ENCODE peak calls at places on chromosomes 3 and 15, in ten cellular contexts. B is cardiac muscle cell, C is heart right ventricle, G is progenitor cell of endocrine pancreas, A is colonic mucosa, P is NB4, D is cardiac fibroblast, S is glutamatergic neuron, W is endodermal cell, K is fibroblast of pulmonary artery. X is an unnamed sample.
A peak's percentile ranks its signal among the peaks of the same experiment; 100 is the strongest.

GRCh38 chr3:126472277-126473006 is 3.2 kb downstream of the ZXDC start:
- DNase-seq in K (peak; percentile 79), P (peak; percentile 98), W (no peak), B (no peak), C (peak; percentile 40), G (no peak), A (no peak), D (peak; percentile 87), S (no peak), X (no peak)

GRCh38 chr3:77319711-77320110 is 279.8 kb downstream of the ROBO2 start:
- DNase-seq in S (no peak), K (no peak), A (no peak), P (peak; percentile 29), B (no peak), C (no peak), W (peak; percentile 53), G (no peak), D (peak; percentile 9), X (no peak)

GRCh38 chr3:52109556-52110380 is 44.5 kb downstream of the POC1A start:
- DNase-seq in G (no peak), D (no peak), K (peak; percentile 68), P (no peak), B (no peak), S (no peak), C (no peak), W (no peak), A (no peak), X (no peak)

GRCh38 chr15:90192961-90193786 is 8.0 kb upstream of the SEMA4B start:
- DNase-seq in A (no peak), G (no peak), K (no peak), C (no peak), B (no peak), S (no peak), W (no peak), D (no peak), P (peak; percentile 31), X (no peak)

GRCh38 chr3:53754325-53754724 is 91.9 kb downstream of the CHDH start:
- DNase-seq in B (no peak), W (no peak), S (no peak), C (no peak), A (no peak), K (no peak), G (no peak), P (no peak), D (no peak), X (no peak)

GRCh38 chr3:188707396-188708288 is 464.1 kb upstream of the TPRG1 start:
- DNase-seq in C (no peak), W (no peak), S (no peak), P (no peak), G (no peak), A (no peak), B (no peak), K (peak; percentile 64), D (no peak), X (no peak)

GRCh38 chr3:71072288-71072687 is 511.2 kb downstream of the FOXP1 start:
- DNase-seq in B (no peak), D (peak; percentile 84), A (no peak), G (no peak), P (no peak), W (no peak), S (no peak), K (peak; percentile 34), C (no peak), X (no peak)

GRCh38 chr3:70053293-70053692 is 53.8 kb downstream of the SAMMSON start:
- DNase-seq in A (no peak), P (peak; percentile 79), G (no peak), W (no peak), S (no peak), K (no peak), D (peak; percentile 5), C (no peak), B (no peak), X (no peak)

GRCh38 chr3:3085782-3086181 is 24.4 kb downstream of the IL5RA start:
- DNase-seq in K (no peak), S (no peak), P (no peak), C (no peak), D (no peak), W (no peak), G (no peak), B (no peak), A (no peak), X (no peak)

GRCh38 chr3:105984837-105985236 is 116.0 kb upstream of the CBLB start:
- DNase-seq in W (no peak), B (no peak), S (no peak), P (no peak), G (no peak), K (no peak), C (no peak), D (no peak), A (no peak), X (no peak)

GRCh38 chr15:23686466-23687142 is 501 bp downstream of the NDN start:
- DNase-seq in C (peak; percentile 10), B (peak; percentile 18), G (peak; percentile 11), A (peak; percentile 18), W (peak; percentile 54), D (no peak), P (no peak), S (peak; percentile 36), K (peak; percentile 12), X (no peak)

GRCh38 chr3:60708191-60708975 is 542.9 kb downstream of the FHIT start:
- DNase-seq in G (no peak), K (peak; percentile 24), A (no peak), P (no peak), D (peak; percentile 80), C (no peak), W (no peak), B (no peak), S (no peak), X (no peak)

GRCh38 chr3:150874666-150875219 is 30.5 kb downstream of the MINDY4B start:
- DNase-seq in B (no peak), A (no peak), G (no peak), D (peak; percentile 14), W (no peak), C (no peak), S (no peak), K (peak; percentile 7), P (no peak), X (no peak)

GRCh38 chr3:177026505-177027277 is 170.6 kb downstream of the TBL1XR1 start:
- DNase-seq in W (no peak), D (peak; percentile 25), S (no peak), K (peak; percentile 67), G (no peak), P (no peak), B (no peak), A (no peak), C (no peak), X (no peak)

GRCh38 chr15:68333775-68334470 is 56.4 kb downstream of the FEM1B start:
- DNase-seq in G (no peak), S (no peak), C (peak; percentile 51), W (no peak), B (no peak), A (no peak), P (peak; percentile 66), K (peak; percentile 71), D (peak; percentile 63), X (no peak)

GRCh38 chr15:58185439-58185838 is 47.3 kb downstream of the AQP9 start:
- DNase-seq in P (peak; percentile 8), W (no peak), S (no peak), C (no peak), G (no peak), A (no peak), D (peak; percentile 69), K (peak; percentile 58), B (no peak), X (no peak)
- TF ChIP-seq CTCF in P (no peak), W (no peak), S (no peak), C (no peak), G (no peak), A (no peak), D (peak; percentile 57), K (peak; percentile 43), B (peak; percentile 22), X (no peak)

GRCh38 chr3:10333359-10333670 is 12.4 kb upstream of the SEC13 start:
- DNase-seq in W (no peak), G (no peak), C (no peak), A (no peak), S (no peak), B (no peak), K (no peak), D (no peak), P (peak; percentile 25), X (no peak)

GRCh38 chr3:10335190-10335738 is 14.4 kb upstream of the SEC13 start:
- DNase-seq in S (no peak), G (no peak), P (no peak), C (no peak), A (no peak), D (no peak), K (no peak), W (no peak), B (no peak), X (no peak)

GRCh38 chr3:10335871-10336622 is 15.1 kb upstream of the SEC13 start:
- DNase-seq in G (no peak), B (no peak), C (no peak), A (no peak), D (no peak), W (no peak), S (no peak), P (no peak), K (no peak), X (no peak)

GRCh38 chr3:10334042-10334441 is 13.1 kb upstream of the SEC13 start:
- DNase-seq in C (no peak), A (no peak), P (no peak), B (no peak), S (no peak), K (no peak), D (no peak), W (no peak), G (no peak), X (no peak)

GRCh38 chr3:10334461-10334860 is 13.5 kb upstream of the SEC13 start:
- DNase-seq in K (peak; percentile 53), P (no peak), A (no peak), S (no peak), B (no peak), D (peak; percentile 71), W (peak; percentile 82), C (no peak), G (no peak), X (no peak)
- TF ChIP-seq CTCF in K (peak; percentile 29), P (peak; percentile 41), A (no peak), S (peak; percentile 33), B (peak; percentile 43), D (peak; percentile 52), W (peak; percentile 81), C (no peak), G (peak; percentile 52), X (no peak)

DNA sequence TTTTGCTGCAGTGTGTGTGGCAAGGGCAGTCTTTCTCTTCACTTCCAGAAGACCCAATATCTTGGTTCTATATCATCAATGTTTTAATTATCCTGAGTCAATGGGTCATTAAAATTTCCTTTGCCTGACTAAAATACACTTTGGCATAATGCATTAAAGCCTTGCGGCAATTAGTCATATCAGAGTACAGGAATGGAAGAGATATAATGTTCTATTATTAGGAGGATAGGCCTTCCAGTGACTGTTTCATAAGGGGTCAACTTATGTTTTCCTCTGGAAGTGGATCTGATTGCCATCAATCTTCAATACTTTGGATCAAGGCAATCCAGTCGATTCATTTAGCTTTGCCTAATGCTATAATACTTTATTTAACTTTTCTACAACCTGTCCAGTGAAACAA is 9.4 kb upstream of the SECISBP2L start:
- DNase-seq in P (no peak), C (no peak), G (no peak), D (no peak), S (no peak), B (no peak), K (no peak), W (no peak), A (no peak), X (no peak)
- TF ChIP-seq CTCF in P (no peak), C (no peak), G (no peak), D (no peak), S (no peak), B (no peak), K (no peak), W (no peak), A (no peak), X (no peak)

GRCh38 chr3:68018275-68018674 is 363.9 kb upstream of the SUCLG2 start:
- DNase-seq in K (no peak), A (no peak), C (no peak), G (no peak), S (no peak), B (no peak), P (no peak), W (no peak), D (no peak), X (no peak)
- TF ChIP-seq CTCF in K (no peak), A (no peak), C (no peak), G (no peak), S (no peak), B (no peak), P (no peak), W (peak; percentile 53), D (no peak), X (no peak)